ENCODE peak calls at places on chromosomes 5 and 9, in eight cellular contexts. G is NCI-H187 treated with DMSO at 0.1 percent for 48 hours; L is nucleus accumbens; K is heart right ventricle; F is activated CD4-positive, alpha-beta T cell treated with anti-CD3 and anti-CD28 coated beads for 48 hours; C is GM23248; A is left ventricle myocardium superior; N is H4. U is an unnamed sample.
A peak's percentile ranks its signal among the peaks of the same experiment; 100 is the strongest.

GRCh38 chr9:137459601-137460362 is 648 bp upstream of the NSMF start:
- DNase-seq in G (no peak), L (no peak), K (no peak), F (no peak), C (no peak), A (no peak), N (no peak), U (no peak)

GRCh38 chr5:107803728-107804127 is 133.0 kb upstream of the EFNA5 start:
- DNase-seq in G (no peak), L (no peak), K (no peak), F (no peak), C (no peak), A (no peak), N (no peak), U (no peak)

GRCh38 chr9:78863531-78863930 is 566.6 kb downstream of the PSAT1 start:
- DNase-seq in G (no peak), L (no peak), K (no peak), F (no peak), C (no peak), A (no peak), N (no peak), U (peak; percentile 84)

GRCh38 chr5:124724357-124725039 is 21.9 kb downstream of the ZNF608 start:
- DNase-seq in G (no peak), L (no peak), K (no peak), F (no peak), C (no peak), A (no peak), N (no peak), U (no peak)

GRCh38 chr5:159049844-159050318 is 49.8 kb downstream of the EBF1 start:
- DNase-seq in G (no peak), L (no peak), K (no peak), F (no peak), C (peak; percentile 80), A (no peak), N (peak; percentile 22), U (peak; percentile 69)

GRCh38 chr9:128882677-128883590 is 1.0 kb downstream of the LRRC8A start:
- DNase-seq in G (no peak), L (no peak), K (no peak), F (no peak), C (peak; percentile 42), A (no peak), N (peak; percentile 3), U (no peak)

GRCh38 chr9:115691097-115691496 is 462.5 kb upstream of the PAPPA start:
- DNase-seq in G (no peak), L (no peak), K (no peak), F (no peak), C (peak; percentile 98), A (no peak), N (peak; percentile 85), U (no peak)

GRCh38 chr9:132973713-132974112 is 4.8 kb upstream of the GFI1B start:
- DNase-seq in G (no peak), L (no peak), K (no peak), F (peak; percentile 50), C (peak; percentile 41), A (no peak), N (no peak), U (peak; percentile 29)

GRCh38 chr5:159022178-159022556 is 77.5 kb downstream of the EBF1 start:
- DNase-seq in G (no peak), L (no peak), K (peak; percentile 56), F (no peak), C (peak; percentile 96), A (peak; percentile 67), N (peak; percentile 38), U (peak; percentile 59)

GRCh38 chr5:152592416-152592815 is 187.3 kb upstream of the NMUR2 start:
- DNase-seq in G (no peak), L (no peak), K (no peak), F (no peak), C (no peak), A (no peak), N (no peak), U (no peak)

GRCh38 chr9:89666364-89666763 is 61.6 kb downstream of the GADD45G start:
- DNase-seq in G (no peak), L (no peak), K (no peak), F (no peak), C (no peak), A (no peak), N (no peak), U (no peak)

GRCh38 chr5:88881566-88881965 is 1.4 kb downstream of the MEF2C start:
- DNase-seq in G (no peak), L (no peak), K (no peak), F (no peak), C (peak; percentile 54), A (no peak), N (peak; percentile 16), U (peak; percentile 52)

GRCh38 chr5:169716287-169716686 is 79.2 kb downstream of the DOCK2 start:
- DNase-seq in G (no peak), L (no peak), K (no peak), F (no peak), C (peak; percentile 77), A (no peak), N (no peak), U (no peak)

GRCh38 chr9:117413346-117414219 is 1.3 kb downstream of the ASTN2 start:
- DNase-seq in G (no peak), L (no peak), K (no peak), F (no peak), C (no peak), A (no peak), N (no peak), U (no peak)

GRCh38 chr9:96186601-96187011 is 115.4 kb downstream of the HSD17B3 start:
- DNase-seq in G (no peak), L (no peak), K (no peak), F (no peak), C (no peak), A (no peak), N (peak; percentile 67), U (no peak)

GRCh38 chr5:67181648-67182218 is 14.9 kb downstream of the CD180 start:
- DNase-seq in G (no peak), L (no peak), K (no peak), F (no peak), C (no peak), A (no peak), N (no peak), U (no peak)

GRCh38 chr5:172453206-172453985 is 929 bp downstream of the SH3PXD2B start:
- DNase-seq in G (no peak), L (no peak), K (no peak), F (no peak), C (peak; percentile 87), A (no peak), N (peak; percentile 60), U (peak; percentile 80)

GRCh38 chr9:85158512-85158911 is 489.0 kb downstream of the NTRK2 start:
- DNase-seq in G (no peak), L (no peak), K (no peak), F (no peak), C (no peak), A (no peak), N (no peak), U (peak; percentile 86)

GRCh38 chr5:94618029-94618492 is 343 bp downstream of the KIAA0825 start:
- DNase-seq in G (peak; percentile 7), L (peak; percentile 47), K (peak; percentile 50), F (no peak), C (peak; percentile 83), A (peak; percentile 67), N (peak; percentile 56), U (peak; percentile 83)

GRCh38 chr5:56447232-56447631 is 214.1 kb upstream of the ANKRD55 start:
- DNase-seq in G (no peak), L (no peak), K (no peak), F (no peak), C (no peak), A (no peak), N (no peak), U (no peak)

GRCh38 chr5:160260881-160261815 is 31.8 kb downstream of the FABP6 start:
- DNase-seq in G (no peak), L (no peak), K (no peak), F (no peak), C (no peak), A (no peak), N (no peak), U (no peak)

GRCh38 chr5:17235736-17236330 is 18.4 kb downstream of the BASP1 start:
- DNase-seq in G (no peak), L (no peak), K (no peak), F (no peak), C (peak; percentile 72), A (no peak), N (no peak), U (no peak)

GRCh38 chr5:10485142-10485795 is 43.6 kb downstream of the ROPN1L start:
- DNase-seq in G (no peak), L (no peak), K (peak; percentile 70), F (peak; percentile 11), C (no peak), A (peak; percentile 62), N (peak; percentile 100), U (no peak)

GRCh38 chr5:117060099-117060498 is 485.5 kb upstream of the SEMA6A start:
- DNase-seq in G (no peak), L (no peak), K (no peak), F (no peak), C (no peak), A (no peak), N (no peak), U (no peak)

GRCh38 chr9:86250123-86250522 is 9.3 kb downstream of the C9orf153 start:
- DNase-seq in G (no peak), L (no peak), K (no peak), F (no peak), C (no peak), A (no peak), N (no peak), U (no peak)

GRCh38 chr5:2726366-2726765 is 25.1 kb downstream of the IRX2 start:
- DNase-seq in G (no peak), L (no peak), K (no peak), F (no peak), C (no peak), A (no peak), N (no peak), U (no peak)

GRCh38 chr5:124481419-124481818 is 265.0 kb downstream of the ZNF608 start:
- DNase-seq in G (no peak), L (no peak), K (no peak), F (no peak), C (no peak), A (no peak), N (no peak), U (no peak)

GRCh38 chr9:124506931-124507879 is at the start of gene NR5A1:
- DNase-seq in G (no peak), L (no peak), K (no peak), F (no peak), C (no peak), A (no peak), N (no peak), U (no peak)

GRCh38 chr5:168865973-168866372 is 286.8 kb upstream of the PANK3 start:
- DNase-seq in G (no peak), L (no peak), K (no peak), F (no peak), C (no peak), A (no peak), N (no peak), U (peak; percentile 54)

GRCh38 chr9:93910598-93910997 is 44.6 kb downstream of the BARX1 start:
- DNase-seq in G (no peak), L (no peak), K (no peak), F (no peak), C (no peak), A (no peak), N (no peak), U (no peak)